ENCODE peak calls at places on chromosomes 2 and 18, in five cellular contexts. F is AG09309, Z is fibroblast of lung, H is neural crest cell, T is choroid plexus epithelial cell. Y is an unnamed sample.

GRCh38 chr2:197349699-197350098 is 39.1 kb upstream of the ANKRD44 start:
- DNase-seq in Z (no peak), T (no peak), F (no peak), H (no peak), Y (no peak)

GRCh38 chr2:201118957-201119848 is 3.2 kb downstream of the CFLAR start:
- DNase-seq in Z (peak), T (peak), F (no peak), H (no peak), Y (no peak)

GRCh38 chr18:48477353-48477752 is 61.5 kb upstream of the CTIF start:
- DNase-seq in F (no peak), Z (no peak), H (no peak), T (no peak), Y (no peak)

GRCh38 chr18:59719533-59720325 is 22.5 kb upstream of the CCBE1 start:
- DNase-seq in T (peak), Z (peak), H (no peak), F (peak), Y (no peak)

GRCh38 chr2:52976132-52976949 is 791.3 kb upstream of the CHAC2 start:
- DNase-seq in Z (peak), T (peak), F (no peak), H (peak), Y (peak)

GRCh38 chr2:68837861-68838341 is 33.3 kb downstream of the BMP10 start:
- DNase-seq in H (no peak), T (peak), F (no peak), Z (peak), Y (no peak)

GRCh38 chr2:239381709-239382134 is 19.1 kb downstream of the HDAC4 start:
- DNase-seq in Z (no peak), H (no peak), F (no peak), T (no peak), Y (no peak)

GRCh38 chr2:239043326-239043725 is 195.4 kb downstream of the TWIST2 start:
- DNase-seq in H (no peak), Z (no peak), F (no peak), T (no peak), Y (no peak)

GRCh38 chr2:179592167-179592936 is 269.1 kb downstream of the ZNF385B start:
- DNase-seq in T (peak), H (no peak), F (no peak), Z (peak), Y (no peak)

GRCh38 chr18:62898359-62898758 is 183.0 kb downstream of the PHLPP1 start:
- DNase-seq in Z (no peak), F (no peak), T (no peak), H (no peak), Y (no peak)

GRCh38 chr2:238969857-238970256 is 122.0 kb downstream of the TWIST2 start:
- DNase-seq in Z (no peak), H (no peak), T (no peak), F (no peak), Y (no peak)

GRCh38 chr2:226424971-226425370 is 374.6 kb downstream of the IRS1 start:
- DNase-seq in T (no peak), F (no peak), H (no peak), Z (no peak), Y (no peak)

GRCh38 chr2:204321027-204321800 is 224.1 kb upstream of the PARD3B start:
- DNase-seq in F (no peak), T (no peak), H (no peak), Z (no peak), Y (no peak)

GRCh38 chr2:204328350-204328749 is 216.9 kb upstream of the PARD3B start:
- DNase-seq in Z (no peak), F (no peak), T (no peak), H (no peak), Y (no peak)

GRCh38 chr2:204321910-204322765 is 223.1 kb upstream of the PARD3B start:
- DNase-seq in H (no peak), Z (peak), F (no peak), T (peak), Y (no peak)

GRCh38 chr2:204329532-204329931 is 215.7 kb upstream of the PARD3B start:
- DNase-seq in Z (no peak), T (no peak), H (no peak), F (no peak), Y (no peak)

GRCh38 chr2:204325468-204325867 is 219.8 kb upstream of the PARD3B start:
- DNase-seq in H (peak), Z (peak), F (peak), T (peak), Y (peak)
- TF ChIP-seq CTCF in H (peak), Z (peak), F (peak), T (peak), Y (peak)

GRCh38 chr2:187658952-187659525 is 104.8 kb upstream of the TFPI start:
- DNase-seq in T (peak), F (no peak), Z (peak), H (no peak), Y (peak)
- TF ChIP-seq CTCF in T (peak), F (peak), Z (peak), H (peak), Y (peak)

GRCh38 chr2:54560146-54560881 is 104.2 kb downstream of the SPTBN1 start:
- DNase-seq in H (no peak), T (peak), Z (peak), F (no peak), Y (no peak)
- TF ChIP-seq CTCF in H (no peak), T (no peak), Z (no peak), F (no peak), Y (no peak)

GRCh38 chr2:156892449-156893335 is 364.8 kb upstream of the GALNT5 start:
- DNase-seq in T (peak), H (peak), F (no peak), Z (peak), Y (peak)
- TF ChIP-seq CTCF in T (peak), H (peak), F (peak), Z (peak), Y (peak)

GRCh38 chr2:166700079-166700478 is 188.2 kb upstream of the XIRP2 start:
- DNase-seq in H (no peak), F (no peak), T (peak), Z (peak), Y (no peak)
- TF ChIP-seq CTCF in H (peak), F (no peak), T (peak), Z (no peak), Y (no peak)

GRCh38 chr2:16224298-16225045 is 284.1 kb downstream of the MYCN start:
- DNase-seq in Z (no peak), T (no peak), H (no peak), F (no peak), Y (peak)

GRCh38 chr2:16226381-16226780 is 286.0 kb downstream of the MYCN start:
- DNase-seq in H (no peak), Z (no peak), F (no peak), T (no peak), Y (no peak)

GRCh38 chr2:16226942-16227664 is 286.8 kb downstream of the MYCN start:
- DNase-seq in H (no peak), T (no peak), Z (no peak), F (no peak), Y (no peak)

GRCh38 chr2:16225071-16225470 is 284.7 kb downstream of the MYCN start:
- DNase-seq in T (no peak), Z (no peak), H (no peak), F (no peak), Y (no peak)

GRCh38 chr2:16225545-16225944 is 285.2 kb downstream of the MYCN start:
- DNase-seq in T (no peak), Z (no peak), F (no peak), H (no peak), Y (peak)
- TF ChIP-seq CTCF in T (no peak), Z (no peak), F (no peak), H (no peak), Y (peak)

Y was measured in WERI-Rb-1.